ENCODE peak calls at places on chromosomes 5 and 9, in seven cellular contexts. S is H9, V is IMR-90, E is neuronal stem cell, J is H1, Q is mesendoderm, T is trophoblast cell. O is an unnamed sample.

GRCh38 chr5:40682431-40683017 is 2.8 kb downstream of the PTGER4 start:
- DNase-seq in S (no peak), E (no peak), T (no peak), J (no peak), Q (no peak), V (peak), O (no peak)

GRCh38 chr5:14464661-14465060 is 116.9 kb upstream of the OTULINL start:
- DNase-seq in T (no peak), J (no peak), Q (peak), V (no peak), S (no peak), E (no peak), O (no peak)

GRCh38 chr5:154370119-154370518 is 75.7 kb upstream of the SAP30L start:
- DNase-seq in J (no peak), S (no peak), V (peak), Q (peak), T (peak), E (no peak), O (peak)

GRCh38 chr5:76500633-76501393 is 97.7 kb downstream of the IQGAP2 start:
- DNase-seq in Q (no peak), T (no peak), V (peak), J (no peak), S (no peak), E (no peak), O (no peak)

GRCh38 chr5:11306365-11306764 is 545.3 kb upstream of the DAP start:
- DNase-seq in Q (no peak), J (no peak), V (no peak), T (no peak), S (no peak), E (no peak), O (no peak)

GRCh38 chr5:38023799-38024198 is 184.0 kb upstream of the GDNF start:
- DNase-seq in J (no peak), V (no peak), Q (no peak), S (no peak), E (no peak), T (no peak), O (peak)

GRCh38 chr5:142719836-142720330 is 34.0 kb upstream of the FGF1 start:
- DNase-seq in T (peak), J (no peak), S (no peak), Q (no peak), E (no peak), V (no peak), O (no peak)

GRCh38 chr9:16485155-16485554 is 385.3 kb downstream of the BNC2 start:
- DNase-seq in T (no peak), Q (no peak), S (no peak), J (no peak), E (no peak), V (peak), O (peak)

GRCh38 chr9:115142502-115143265 is 24.7 kb upstream of the TNC start:
- DNase-seq in V (no peak), E (no peak), J (no peak), T (no peak), Q (no peak), S (no peak), O (peak)

GRCh38 chr5:126544087-126544740 is 50.8 kb downstream of the ALDH7A1 start:
- DNase-seq in V (peak), Q (peak), S (peak), E (no peak), J (peak), T (peak), O (peak)

GRCh38 chr5:178115835-178116405 is 2.6 kb downstream of the N4BP3 start:
- DNase-seq in Q (peak), T (no peak), J (no peak), V (no peak), S (peak), E (peak), O (no peak)

GRCh38 chr9:18463991-18464390 is 10.0 kb upstream of the ADAMTSL1 start:
- DNase-seq in T (no peak), E (no peak), J (no peak), S (no peak), V (peak), Q (no peak), O (no peak)

GRCh38 chr9:93658184-93658925 is 82.0 kb downstream of the PHF2 start:
- DNase-seq in E (no peak), V (no peak), T (no peak), S (no peak), J (no peak), Q (no peak), O (no peak)

GRCh38 chr9:124399323-124399962 is 15.8 kb downstream of the PSMB7 start:
- DNase-seq in Q (peak), S (peak), J (peak), T (no peak), V (peak), E (peak), O (peak)

GRCh38 chr9:92564479-92564878 is 28.7 kb upstream of the ECM2 start:
- DNase-seq in S (no peak), E (no peak), V (peak), T (no peak), Q (no peak), J (no peak), O (peak)

GRCh38 chr5:55868846-55869245 is 17.7 kb downstream of the IL31RA start:
- DNase-seq in Q (no peak), E (no peak), J (no peak), S (no peak), T (peak), V (peak), O (peak)

GRCh38 chr5:174446446-174446845 is 277.9 kb upstream of the MSX2 start:
- DNase-seq in T (peak), Q (peak), S (no peak), V (no peak), E (no peak), J (no peak), O (no peak)

GRCh38 chr9:125759812-125760134 is 12.6 kb downstream of the PBX3 start:
- DNase-seq in T (no peak), E (no peak), Q (peak), V (no peak), J (no peak), S (peak), O (no peak)

GRCh38 chr5:73363911-73364730 is 84.5 kb downstream of the FOXD1 start:
- DNase-seq in Q (peak), V (peak), S (no peak), E (no peak), T (no peak), J (no peak), O (peak)

GRCh38 chr9:71602652-71603051 is 165.7 kb downstream of the CEMIP2 start:
- DNase-seq in S (no peak), J (no peak), Q (no peak), V (no peak), E (no peak), T (no peak), O (no peak)

GRCh38 chr9:129671519-129671918 is 6.1 kb downstream of the PRRX2 start:
- DNase-seq in Q (no peak), S (no peak), V (peak), J (no peak), E (no peak), T (no peak), O (no peak)

GRCh38 chr9:72012642-72013041 is 47.8 kb downstream of the C9orf57 start:
- DNase-seq in Q (no peak), T (no peak), E (no peak), S (no peak), J (no peak), V (no peak), O (no peak)

GRCh38 chr5:90477073-90477472 is 2.4 kb downstream of the POLR3G start:
- DNase-seq in S (peak), T (no peak), J (peak), Q (peak), V (no peak), E (no peak), O (peak)

GRCh38 chr5:167363065-167363464 is 928.4 kb upstream of the WWC1 start:
- DNase-seq in Q (no peak), V (no peak), E (no peak), T (no peak), S (no peak), J (no peak), O (no peak)

DNA sequence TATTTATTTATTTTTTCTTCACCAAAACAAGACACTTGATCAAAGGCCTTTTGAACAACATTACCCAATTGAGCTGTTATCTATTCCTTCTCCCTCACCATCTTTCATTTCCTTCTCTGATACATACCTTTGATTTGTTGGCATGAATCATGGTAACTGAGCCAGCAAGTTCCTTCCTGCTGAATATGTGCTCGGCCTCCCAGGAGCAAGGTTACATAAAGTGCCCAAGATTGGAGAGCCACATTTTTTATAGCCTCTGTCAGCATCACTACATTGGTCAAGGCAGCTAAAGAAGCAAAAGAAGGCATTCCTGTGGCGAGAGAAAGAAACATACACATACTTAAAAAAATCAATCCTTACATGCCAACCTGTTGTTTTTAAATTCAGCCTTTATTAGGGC is 369.6 kb downstream of the CYLC2 start:
- DNase-seq in J (no peak), T (peak), V (no peak), Q (peak), E (no peak), S (no peak), O (peak)
- H4K8ac ChIP-seq in J (no peak), T (no peak), V (no peak), Q (no peak), E (no peak), S (no peak), O (no peak)

GRCh38 chr5:138878437-138879235 is 3.5 kb upstream of the LRRTM2 start:
- DNase-seq in V (no peak), Q (no peak), T (no peak), S (no peak), J (no peak), E (no peak), O (no peak)

GRCh38 chr5:138884554-138884953 is 9.4 kb upstream of the LRRTM2 start:
- DNase-seq in J (no peak), S (no peak), E (no peak), V (no peak), Q (peak), T (peak), O (no peak)

GRCh38 chr5:138884094-138884493 is 9.0 kb upstream of the LRRTM2 start:
- DNase-seq in J (no peak), S (no peak), T (no peak), E (no peak), Q (peak), V (no peak), O (no peak)
- H3K9ac ChIP-seq in J (no peak), S (no peak), T (no peak), E (no peak), Q (no peak), V (no peak), O (no peak)

DNA sequence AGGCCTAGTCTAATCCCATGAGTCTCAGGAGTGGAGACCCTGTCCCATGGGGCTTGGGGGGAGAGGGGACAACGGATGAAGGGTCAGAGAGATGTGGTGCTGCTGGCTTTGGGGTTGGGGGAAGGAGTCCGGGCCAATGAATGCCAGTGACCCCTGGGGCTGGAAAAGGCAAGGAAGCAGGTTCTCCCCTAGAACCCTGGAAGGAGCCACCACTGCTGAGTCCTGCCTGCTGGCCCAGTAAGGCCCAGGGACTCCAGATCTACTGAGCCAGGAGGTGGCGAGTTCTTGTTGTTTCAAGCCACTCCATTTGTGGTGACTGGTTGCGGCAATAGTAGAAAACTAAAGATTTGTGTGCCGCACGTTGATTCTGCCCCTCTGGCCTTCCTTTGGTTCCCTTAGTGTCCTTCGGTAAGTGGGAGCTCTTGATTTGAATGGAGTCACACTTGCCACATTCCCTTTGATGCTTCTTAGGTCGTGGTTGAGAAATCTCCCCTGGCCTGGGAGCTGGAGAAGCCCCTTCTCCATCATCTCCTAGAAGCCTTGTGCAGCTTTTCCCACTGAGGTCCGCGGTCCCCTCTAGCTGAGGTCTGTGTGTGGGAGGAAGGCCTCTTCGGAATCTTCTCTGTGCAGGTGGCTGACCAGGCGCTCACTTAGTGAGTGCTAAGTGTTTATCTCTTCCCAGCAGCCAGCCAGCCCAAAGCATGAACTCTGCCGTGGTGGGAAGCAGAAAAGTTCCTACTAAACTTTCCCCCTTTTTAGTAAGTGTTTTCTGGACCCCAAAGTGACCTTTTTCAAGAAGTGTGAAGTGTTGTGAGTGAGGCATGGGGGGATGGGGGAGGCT is 9.0 kb downstream of the FCN1 start:
- DNase-seq in Q (no peak), E (no peak), S (no peak), V (no peak), T (no peak), J (no peak), O (no peak)
- H3K4me2 ChIP-seq in Q (no peak), E (no peak), S (no peak), V (no peak), T (no peak), J (no peak), O (no peak)

GRCh38 chr9:8887369-8887768 is 1087.8 kb upstream of the DMAC1 start:
- DNase-seq in Q (no peak), E (no peak), S (no peak), V (no peak), T (no peak), J (no peak), O (no peak)
- H4K8ac ChIP-seq in Q (no peak), E (no peak), S (no peak), V (no peak), T (no peak), J (no peak), O (no peak)

DNA sequence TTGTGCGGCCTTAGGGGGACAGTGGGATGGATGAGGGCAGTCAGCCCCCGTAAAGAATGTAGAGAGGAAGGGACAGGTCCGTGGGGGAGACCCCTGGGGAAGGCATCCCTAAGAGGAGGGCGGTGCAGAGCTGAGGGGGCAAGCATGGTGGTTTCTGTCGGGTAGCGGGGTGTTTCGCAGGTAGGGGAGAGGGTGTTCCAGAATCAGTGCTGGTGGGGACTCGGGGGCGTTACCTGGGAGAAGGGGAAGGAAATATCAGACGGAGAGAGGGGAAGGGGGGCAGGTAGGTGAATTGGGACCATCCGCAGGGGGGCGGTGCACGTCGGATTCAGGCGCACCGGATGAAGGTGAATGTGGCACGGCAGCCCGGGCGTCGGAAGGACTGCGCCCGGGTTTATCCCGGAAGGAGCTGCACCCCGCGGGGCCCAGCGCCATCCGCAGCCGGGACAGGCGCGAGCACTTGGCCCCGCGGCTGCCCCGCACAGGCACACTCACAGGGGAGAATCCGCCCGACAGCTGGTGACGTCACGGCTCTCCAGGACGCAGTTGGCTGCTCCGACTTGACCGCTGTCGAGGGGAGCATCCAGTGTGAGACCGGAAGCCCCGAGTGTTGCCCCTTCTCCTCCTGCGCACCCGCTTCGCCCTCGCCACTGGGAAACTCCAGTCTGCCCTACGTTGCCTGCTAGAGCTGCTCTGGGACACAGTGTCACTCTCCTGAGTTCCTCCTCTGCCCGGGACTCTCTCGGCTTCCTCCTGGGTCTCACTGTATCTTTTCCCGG is 1.3 kb downstream of the CD72 start:
- DNase-seq in V (peak), S (peak), Q (peak), E (no peak), T (peak), J (peak), O (peak)
- H3K9ac ChIP-seq in V (peak), S (peak), Q (peak), E (peak), T (no peak), J (peak), O (peak)

GRCh38 chr9:14365667-14366066 is 51.7 kb upstream of the NFIB start:
- DNase-seq in S (no peak), T (no peak), E (no peak), Q (no peak), V (peak), J (no peak), O (no peak)

GRCh38 chr9:14361074-14361473 is 47.1 kb upstream of the NFIB start:
- DNase-seq in T (no peak), S (no peak), Q (no peak), V (peak), E (no peak), J (no peak), O (no peak)

GRCh38 chr9:14369011-14369410 is 55.1 kb upstream of the NFIB start:
- DNase-seq in Q (no peak), V (no peak), J (no peak), S (no peak), T (no peak), E (no peak), O (no peak)

GRCh38 chr9:14362175-14362574 is 48.2 kb upstream of the NFIB start:
- DNase-seq in Q (no peak), T (no peak), S (no peak), J (no peak), V (peak), E (no peak), O (peak)

DNA sequence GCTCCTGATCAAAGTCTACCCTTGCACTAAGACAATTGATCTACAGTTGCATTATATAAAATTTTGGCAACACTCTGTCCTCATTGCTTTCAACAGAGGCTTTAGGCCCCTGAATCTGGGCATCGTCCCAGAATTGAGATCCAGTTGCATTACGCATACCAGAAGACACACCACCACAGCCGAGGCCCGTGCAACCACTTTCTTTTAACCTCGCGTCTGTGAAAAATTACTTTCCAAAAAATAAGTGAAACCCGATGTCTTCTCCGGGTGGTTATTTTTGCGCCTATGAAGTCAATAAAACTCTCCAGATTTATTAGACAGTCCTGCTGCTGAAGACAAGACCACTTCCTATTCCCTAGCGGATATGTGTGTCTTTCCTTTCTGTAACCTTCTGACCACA is 52.1 kb upstream of the NFIB start:
- DNase-seq in T (no peak), V (peak), J (no peak), S (no peak), Q (no peak), E (no peak), O (no peak)
- H3K4me2 ChIP-seq in T (no peak), V (peak), J (no peak), S (no peak), Q (no peak), E (no peak), O (no peak)